ENCODE peak calls at places on chromosomes 5 and 9, in eight cellular contexts. N, T, D, L, O, B, W and J are unnamed samples.

GRCh38 chr5:58403822-58404433 is 56.0 kb downstream of the PLK2 start:
- DNase-seq in O (no peak), N (no peak), W (no peak), B (no peak), L (no peak), D (no peak), T (no peak), J (no peak)

GRCh38 chr9:121463026-121463827 is 36.4 kb downstream of the GGTA1 start:
- DNase-seq in D (peak), B (peak), L (no peak), O (no peak), W (peak), T (peak), N (no peak), J (no peak)

GRCh38 chr9:128634651-128635262 is 21.9 kb downstream of the DYNC2I2 start:
- DNase-seq in B (no peak), T (no peak), D (no peak), W (peak), N (no peak), L (no peak), O (no peak), J (no peak)

GRCh38 chr5:174998131-174998730 is 273.8 kb downstream of the MSX2 start:
- DNase-seq in W (no peak), T (no peak), N (no peak), D (no peak), L (no peak), O (no peak), B (no peak), J (no peak)

GRCh38 chr9:530681-531080 is 310.8 kb upstream of the DMRT1 start:
- DNase-seq in W (peak), D (peak), T (no peak), N (no peak), L (no peak), B (no peak), O (no peak), J (no peak)

GRCh38 chr5:58451732-58452565 is 7.9 kb downstream of the PLK2 start:
- DNase-seq in L (no peak), D (no peak), W (no peak), O (no peak), B (no peak), T (no peak), N (no peak), J (no peak)

GRCh38 chr5:126480824-126481223 is 57.6 kb downstream of the GRAMD2B start:
- DNase-seq in W (no peak), B (no peak), N (no peak), T (no peak), D (no peak), O (no peak), L (no peak), J (no peak)

GRCh38 chr5:176921669-176922196 is 22.6 kb upstream of the HK3 start:
- DNase-seq in L (no peak), N (no peak), B (no peak), O (no peak), T (no peak), D (no peak), W (no peak), J (no peak)

GRCh38 chr9:36802171-36802920 is 229.7 kb downstream of the MELK start:
- DNase-seq in L (no peak), W (peak), T (peak), B (no peak), O (peak), D (peak), N (no peak), J (no peak)

GRCh38 chr5:93510626-93511420 is 70.2 kb downstream of the NR2F1-AS1 start:
- DNase-seq in O (no peak), N (no peak), W (no peak), D (no peak), T (no peak), B (no peak), L (no peak), J (no peak)

GRCh38 chr5:100762163-100762562 is 140.9 kb downstream of the ST8SIA4 start:
- DNase-seq in T (no peak), B (no peak), W (peak), D (no peak), N (no peak), O (no peak), L (no peak), J (no peak)

GRCh38 chr5:35129921-35130485 is 82.3 kb upstream of the AGXT2 start:
- DNase-seq in O (no peak), B (no peak), W (peak), L (peak), T (peak), N (peak), D (peak), J (peak)

GRCh38 chr5:57651127-57651526 is 168.5 kb upstream of the ACTBL2 start:
- DNase-seq in O (no peak), D (no peak), L (no peak), T (no peak), B (no peak), W (no peak), N (no peak), J (no peak)

GRCh38 chr9:21455320-21455719 is 15.1 kb downstream of the IFNA1 start:
- DNase-seq in D (peak), W (peak), O (no peak), N (no peak), B (no peak), L (peak), T (peak), J (peak)

GRCh38 chr5:159527546-159527945 is 197.3 kb upstream of the IL12B start:
- DNase-seq in D (no peak), W (no peak), L (no peak), B (no peak), N (no peak), T (no peak), O (no peak), J (no peak)

GRCh38 chr9:95237336-95237735 is 80.2 kb downstream of the FANCC start:
- DNase-seq in T (no peak), O (no peak), D (no peak), L (no peak), N (no peak), W (no peak), B (no peak), J (no peak)

GRCh38 chr9:110059461-110059860 is 148.5 kb downstream of the C9orf152 start:
- DNase-seq in D (no peak), O (no peak), N (no peak), T (no peak), W (no peak), B (no peak), L (no peak), J (no peak)

GRCh38 chr9:135152608-135153337 is 65.3 kb downstream of the OLFM1 start:
- DNase-seq in O (no peak), B (no peak), L (no peak), N (no peak), T (no peak), W (no peak), D (no peak), J (no peak)

GRCh38 chr9:13568446-13568845 is 289.0 kb upstream of the MPDZ start:
- DNase-seq in B (peak), N (no peak), D (peak), O (no peak), W (peak), T (no peak), L (no peak), J (no peak)

GRCh38 chr5:112938286-112938685 is 16.3 kb upstream of the REEP5 start:
- DNase-seq in N (no peak), T (no peak), L (no peak), W (no peak), D (no peak), O (no peak), B (no peak), J (no peak)

GRCh38 chr5:69231851-69232250 is 2.8 kb upstream of the CDK7 start:
- DNase-seq in N (no peak), D (peak), T (no peak), O (no peak), W (peak), B (no peak), L (no peak), J (no peak)